ENCODE peak calls at places on chromosomes 5 and 9, in four cellular contexts. L is A673, M is IMR-90, U is left lung. S is an unnamed sample. For H3K4me1 and H3K27me3, the result is how much of the 10 kb centered on the place peaks cover.

GRCh38 chr5:118076490-118076889 is 911.9 kb downstream of the DTWD2 start:
- DNase-seq in L (no peak), M (no peak), U (no peak), S (no peak)

GRCh38 chr9:107624216-107624948 is 134.8 kb upstream of the KLF4 start:
- DNase-seq in L (no peak), M (peak), U (no peak), S (no peak)

GRCh38 chr9:114282926-114283325 is 40.0 kb upstream of the ORM1 start:
- DNase-seq in L (no peak), M (peak), U (no peak), S (peak)

GRCh38 chr5:61467766-61468482 is 135.9 kb downstream of the ZSWIM6 start:
- DNase-seq in L (peak), M (peak), U (no peak), S (peak)

GRCh38 chr9:136381311-136381710 is 7.8 kb upstream of the CARD9 start:
- DNase-seq in L (no peak), M (no peak), U (no peak), S (no peak)

GRCh38 chr5:44085083-44085482 is 304.1 kb downstream of the FGF10 start:
- DNase-seq in L (no peak), M (no peak), U (no peak), S (no peak)

GRCh38 chr5:56900858-56901578 is 8.4 kb upstream of the SETD9 start:
- DNase-seq in L (peak), M (peak), U (no peak), S (peak)

GRCh38 chr5:1503301-1504243 is 20.2 kb downstream of the LPCAT1 start:
- DNase-seq in L (no peak), M (peak), U (peak), S (peak)

GRCh38 chr9:136597141-136597885 is 51.5 kb upstream of the NOTCH1 start:
- DNase-seq in L (no peak), M (no peak), U (peak), S (no peak)

GRCh38 chr9:101311759-101312420 is 72.9 kb downstream of the BAAT start:
- DNase-seq in L (peak), M (peak), U (no peak), S (peak)

GRCh38 chr9:98226516-98226915 is 28.9 kb downstream of the TBC1D2 start:
- DNase-seq in L (no peak), M (peak), U (no peak), S (no peak)

GRCh38 chr9:87395804-87396458 is 101.7 kb upstream of the DAPK1 start:
- DNase-seq in L (no peak), M (no peak), U (no peak), S (peak)

GRCh38 chr9:35237303-35237702 is 75.5 kb downstream of the UNC13B start:
- DNase-seq in L (no peak), M (no peak), U (no peak), S (no peak)

GRCh38 chr5:170551622-170552021 is 47.8 kb downstream of the KCNIP1 start:
- DNase-seq in L (no peak), M (no peak), U (no peak), S (peak)

GRCh38 chr5:168813179-168813968 is 234.2 kb upstream of the PANK3 start:
- DNase-seq in L (no peak), M (no peak), U (no peak), S (no peak)

GRCh38 chr5:29811914-29812679 is 1381.4 kb upstream of the CDH6 start:
- DNase-seq in L (peak), M (no peak), U (no peak), S (no peak)

GRCh38 chr9:37707748-37708147 is 45.9 kb upstream of the TRMT10B start:
- DNase-seq in L (no peak), M (no peak), U (no peak), S (no peak)

GRCh38 chr5:56908942-56909293 is 478 bp upstream of the SETD9 start:
- DNase-seq in L (no peak), M (no peak), U (peak), S (no peak)

GRCh38 chr5:86115164-86115563 is 502.6 kb upstream of the COX7C start:
- DNase-seq in L (no peak), M (no peak), U (no peak), S (no peak)

GRCh38 chr9:16551692-16552091 is 318.8 kb downstream of the BNC2 start:
- DNase-seq in L (no peak), M (no peak), U (no peak), S (no peak)

GRCh38 chr9:70609542-70610286 is 195.3 kb upstream of the KLF9 start:
- DNase-seq in L (no peak), M (peak), U (no peak), S (peak)

GRCh38 chr9:123164285-123164684 is 104.1 kb downstream of the STRBP start:
- DNase-seq in L (no peak), M (peak), U (no peak), S (no peak)

GRCh38 chr5:166031926-166032325 is 2259.5 kb upstream of the WWC1 start:
- DNase-seq in L (no peak), M (no peak), U (no peak), S (no peak)

GRCh38 chr9:112780637-112781036 is 30.1 kb downstream of the SNX30 start:
- DNase-seq in L (no peak), M (no peak), U (no peak), S (no peak)

GRCh38 chr5:87119588-87119987 is 148.1 kb upstream of the RASA1 start:
- DNase-seq in L (no peak), M (no peak), U (no peak), S (no peak)

GRCh38 chr5:87116821-87117512 is 150.7 kb upstream of the RASA1 start:
- DNase-seq in L (no peak), M (peak), U (no peak), S (peak)

GRCh38 chr5:87113848-87114247 is 153.8 kb upstream of the RASA1 start:
- DNase-seq in L (no peak), M (peak), U (no peak), S (peak)

GRCh38 chr5:87114631-87115030 is 153.1 kb upstream of the RASA1 start:
- DNase-seq in L (no peak), M (no peak), U (no peak), S (no peak)

GRCh38 chr5:87115839-87116364 is 151.8 kb upstream of the RASA1 start:
- DNase-seq in L (no peak), M (no peak), U (no peak), S (no peak)
- H3K4me1 ChIP-seq in L (under half), M (under half), U (under half), S (under half)

GRCh38 chr5:50593681-50594080 is 72.8 kb upstream of the PARP8 start:
- DNase-seq in L (no peak), M (no peak), U (no peak), S (no peak)
- TF ChIP-seq CTCF in L (no peak), M (no peak), U (no peak), S (no peak)

GRCh38 chr5:77635617-77636422 is 2.7 kb downstream of the OTP start:
- DNase-seq in L (no peak), M (no peak), U (no peak), S (no peak)

GRCh38 chr5:77638204-77638762 is at the start of gene OTP:
- DNase-seq in L (no peak), M (no peak), U (peak), S (no peak)

GRCh38 chr5:77637170-77638074 is 1.1 kb downstream of the OTP start:
- DNase-seq in L (no peak), M (no peak), U (peak), S (no peak)

GRCh38 chr5:77635073-77635472 is 3.4 kb downstream of the OTP start:
- DNase-seq in L (no peak), M (no peak), U (no peak), S (no peak)

DNA sequence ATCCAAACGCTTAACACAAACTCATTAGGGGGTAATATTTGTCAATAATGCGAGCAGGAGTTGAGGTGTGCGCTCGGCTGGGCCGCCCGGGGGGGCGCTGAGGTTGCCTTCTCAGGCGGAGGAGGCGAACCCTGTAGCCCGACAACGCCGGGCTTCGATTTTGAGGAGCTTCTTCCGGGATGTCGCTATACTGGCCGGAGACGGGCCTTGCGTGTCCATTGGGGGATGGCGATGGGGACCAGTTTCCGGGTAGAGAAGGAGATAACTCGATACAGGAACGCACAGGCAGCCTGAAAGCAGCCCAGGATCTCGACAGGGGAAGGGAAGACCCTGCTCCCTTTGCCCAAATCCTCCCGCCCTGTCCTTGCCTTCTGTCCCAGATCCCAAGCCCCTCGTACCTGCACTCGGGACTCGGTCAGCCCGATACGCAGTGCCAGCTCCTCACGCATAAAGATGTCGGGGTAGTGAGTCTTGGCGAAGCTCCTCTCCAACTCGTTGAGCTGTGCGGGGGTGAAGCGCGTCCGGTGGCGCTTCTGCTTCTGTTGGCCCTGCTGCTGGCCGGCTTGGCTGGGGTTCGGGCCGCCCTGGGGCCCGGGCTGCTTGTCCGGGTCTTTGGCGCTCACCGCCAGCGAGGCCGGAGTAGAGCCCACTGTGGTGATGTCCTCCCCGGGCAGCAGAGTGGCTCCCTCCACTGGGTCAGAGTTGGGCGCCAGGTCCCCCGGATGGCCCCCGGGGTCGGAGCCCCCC is 1.9 kb downstream of the OTP start:
- DNase-seq in L (no peak), M (no peak), U (peak), S (no peak)
- H3K27me3 ChIP-seq in L (half or more), M (half or more), U (half or more), S (half or more)

GRCh38 chr9:33818167-33818831 is 1.3 kb downstream of the UBE2R2 start:
- DNase-seq in L (no peak), M (no peak), U (no peak), S (no peak)

GRCh38 chr9:33814816-33815215 is 2.1 kb upstream of the UBE2R2 start:
- DNase-seq in L (no peak), M (no peak), U (no peak), S (no peak)

GRCh38 chr9:33817327-33818166 is 587 bp downstream of the UBE2R2 start:
- DNase-seq in L (peak), M (peak), U (peak), S (peak)

GRCh38 chr9:33815781-33816180 is 1.2 kb upstream of the UBE2R2 start:
- DNase-seq in L (no peak), M (no peak), U (no peak), S (no peak)

DNA sequence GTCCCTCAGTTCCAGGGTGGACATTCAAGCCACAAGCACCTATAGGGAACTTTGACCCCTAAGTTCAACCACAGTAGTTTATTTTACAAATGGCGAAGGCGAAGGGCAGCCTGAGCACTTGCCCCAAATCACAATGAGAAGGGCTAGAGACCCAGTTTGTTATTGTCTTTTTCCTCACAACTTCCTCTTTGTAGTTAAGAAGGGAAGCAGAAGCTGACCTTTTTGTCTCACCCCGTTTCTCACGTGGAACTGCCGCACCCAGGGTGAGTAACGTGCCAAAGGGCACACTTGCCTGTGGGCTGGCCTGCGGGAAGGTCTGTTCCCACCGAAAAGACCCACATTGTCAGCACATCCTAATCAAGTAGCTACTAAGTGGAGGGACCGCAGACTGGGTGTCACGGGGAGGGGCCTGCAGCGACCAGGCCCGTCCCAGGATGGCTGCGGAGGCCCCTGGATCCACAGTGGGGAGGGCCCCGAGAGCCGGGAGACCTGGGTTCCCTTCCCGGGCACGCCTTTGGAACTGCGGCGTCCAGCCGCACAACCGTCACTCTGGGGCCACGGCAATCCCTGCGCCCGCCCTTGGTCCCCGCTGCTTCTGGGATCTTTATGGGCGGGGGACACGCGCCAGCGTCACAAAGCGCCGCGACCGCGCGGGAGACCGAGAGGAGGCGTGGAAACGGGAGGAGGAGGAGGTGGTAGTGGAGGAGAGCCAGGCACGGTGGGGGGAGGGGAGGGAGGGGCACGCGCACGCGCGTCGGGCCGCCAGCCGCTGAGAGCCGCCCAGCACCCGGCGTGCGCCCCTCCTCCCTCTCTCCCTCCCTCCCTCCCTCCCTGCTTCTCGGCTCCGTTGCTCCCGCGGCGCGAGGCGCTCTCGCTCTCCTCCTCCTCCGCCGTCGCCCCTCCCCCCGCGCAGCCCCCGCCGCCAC is at the start of gene UBE2R2:
- DNase-seq in L (peak), M (peak), U (peak), S (peak)
- H3K4me1 ChIP-seq in L (under half), M (under half), U (half or more), S (under half)

DNA sequence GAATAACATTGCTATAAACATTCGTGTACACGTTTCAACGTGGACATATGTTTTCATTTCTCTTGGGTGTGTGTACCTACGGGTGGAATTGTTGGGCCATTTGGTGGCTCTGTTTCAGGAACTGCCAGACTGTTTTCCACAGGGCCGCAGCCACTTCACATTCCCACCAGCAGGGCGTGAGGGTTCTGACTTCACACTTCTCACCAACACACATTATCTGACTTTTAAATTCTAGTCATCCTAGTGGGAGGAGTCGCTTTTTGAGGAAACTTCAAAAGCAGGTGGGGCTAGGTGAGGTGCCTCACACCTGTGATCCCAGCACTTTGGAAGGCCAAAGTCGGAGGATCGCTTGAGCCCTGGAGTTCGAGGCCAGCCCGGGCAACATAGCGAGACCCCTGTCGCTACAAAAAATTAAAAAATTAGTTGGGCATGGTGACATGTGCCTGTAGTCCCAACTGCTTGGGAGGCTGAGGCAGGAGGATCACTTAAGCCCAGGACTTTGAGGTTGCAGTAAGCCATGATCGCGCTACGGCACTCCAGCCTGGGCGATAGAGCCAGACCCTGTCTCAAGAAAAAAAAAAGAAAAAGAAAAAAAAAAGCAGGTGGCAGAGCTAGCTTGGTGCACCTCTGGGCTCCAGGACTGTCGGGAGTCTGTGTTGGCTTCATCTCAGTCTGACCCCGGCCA is 28.5 kb downstream of the TSPAN17 start:
- DNase-seq in L (peak), M (no peak), U (no peak), S (no peak)
- TF ChIP-seq CTCF in L (peak), M (peak), U (no peak), S (peak)

GRCh38 chr5:139925163-139925562 is 117.9 kb downstream of the NRG2 start:
- DNase-seq in L (no peak), M (no peak), U (no peak), S (no peak)

GRCh38 chr5:139926797-139927503 is 116.1 kb downstream of the NRG2 start:
- DNase-seq in L (no peak), M (no peak), U (no peak), S (no peak)

GRCh38 chr5:139925650-139926640 is 117.2 kb downstream of the NRG2 start:
- DNase-seq in L (no peak), M (no peak), U (no peak), S (no peak)

GRCh38 chr5:139930406-139930805 is 112.7 kb downstream of the NRG2 start:
- DNase-seq in L (no peak), M (no peak), U (no peak), S (no peak)
- H3K27me3 ChIP-seq in L (under half), M (under half), U (under half), S (under half)

GRCh38 chr5:181134259-181134658 is 3.3 kb upstream of the OR2V1 start:
- DNase-seq in L (no peak), M (no peak), U (no peak), S (no peak)
- H3K4me1 ChIP-seq in L (under half), M (under half), U (under half), S (under half)

GRCh38 chr5:152270117-152270516 is 135.0 kb downstream of the NMUR2 start:
- DNase-seq in L (no peak), M (no peak), U (no peak), S (peak)

GRCh38 chr5:152269533-152269932 is 135.5 kb downstream of the NMUR2 start:
- DNase-seq in L (no peak), M (no peak), U (no peak), S (no peak)

GRCh38 chr5:152274206-152274605 is 130.9 kb downstream of the NMUR2 start:
- DNase-seq in L (no peak), M (no peak), U (no peak), S (no peak)

GRCh38 chr5:152271420-152271819 is 133.7 kb downstream of the NMUR2 start:
- DNase-seq in L (peak), M (no peak), U (no peak), S (no peak)
- TF ChIP-seq CTCF in L (peak), M (peak), U (no peak), S (no peak)